ENCODE peak calls at places on chromosomes 16 and 17, in seven cellular contexts. G, K, F, Y, C, S and L are unnamed samples.
A peak's percentile ranks its signal among the peaks of the same experiment; 100 is the strongest.

GRCh38 chr16:16021020-16021419 is 71.6 kb downstream of the ABCC1 start:
- DNase-seq in K (no peak), C (no peak), G (no peak), Y (no peak), S (no peak), F (no peak), L (no peak)

GRCh38 chr16:48231675-48232214 is 12.4 kb upstream of the LONP2 start:
- DNase-seq in Y (peak; percentile 45), K (peak; percentile 61), C (peak; percentile 46), F (peak; percentile 35), S (peak; percentile 49), G (peak; percentile 39), L (no peak)

GRCh38 chr17:72411124-72411563 is 290.3 kb downstream of the SOX9 start:
- DNase-seq in K (no peak), G (no peak), S (no peak), C (no peak), F (no peak), Y (no peak), L (no peak)

GRCh38 chr16:2977440-2977839 is 2.8 kb downstream of the PKMYT1 start:
- DNase-seq in C (no peak), G (no peak), S (no peak), K (no peak), Y (no peak), F (no peak), L (no peak)

GRCh38 chr16:75080205-75081029 is 36.2 kb downstream of the LDHD start:
- DNase-seq in K (no peak), Y (no peak), C (no peak), G (no peak), F (no peak), S (no peak), L (no peak)

GRCh38 chr17:56316604-56317003 is 163.3 kb downstream of the ANKFN1 start:
- DNase-seq in Y (no peak), G (no peak), K (no peak), C (no peak), F (no peak), S (no peak), L (no peak)

GRCh38 chr16:53761967-53762726 is 58.2 kb downstream of the FTO start:
- DNase-seq in Y (no peak), G (no peak), S (peak; percentile 71), K (no peak), C (no peak), F (no peak), L (no peak)

GRCh38 chr17:35313875-35314409 is 59.5 kb downstream of the SLFN11 start:
- DNase-seq in C (no peak), G (no peak), Y (peak; percentile 2), F (no peak), S (no peak), K (no peak), L (no peak)

GRCh38 chr16:814974-815373 is 14.4 kb upstream of the GNG13 start:
- DNase-seq in Y (no peak), G (no peak), F (no peak), S (no peak), C (no peak), K (no peak), L (no peak)

GRCh38 chr17:6603746-6604325 is 36.7 kb downstream of the KIAA0753 start:
- DNase-seq in G (no peak), F (no peak), Y (no peak), C (no peak), K (no peak), S (no peak), L (no peak)

GRCh38 chr16:30724641-30725464 is 23.4 kb upstream of the PHKG2 start:
- DNase-seq in S (no peak), G (no peak), Y (no peak), F (no peak), K (no peak), C (no peak), L (no peak)

GRCh38 chr16:24996731-24997130 is 18.4 kb downstream of the ARHGAP17 start:
- DNase-seq in K (no peak), G (no peak), C (no peak), F (no peak), Y (no peak), S (no peak), L (no peak)

GRCh38 chr17:29833801-29834200 is 96.2 kb downstream of the SSH2 start:
- DNase-seq in F (no peak), G (no peak), S (no peak), C (no peak), K (no peak), Y (no peak), L (no peak)

GRCh38 chr17:27282054-27282501 is 11.8 kb upstream of the WSB1 start:
- DNase-seq in G (no peak), C (no peak), F (no peak), Y (no peak), K (no peak), S (no peak), L (peak; percentile 49)

GRCh38 chr17:11779906-11780305 is 181.6 kb downstream of the DNAH9 start:
- DNase-seq in Y (no peak), G (no peak), F (no peak), S (no peak), C (no peak), K (no peak), L (no peak)

GRCh38 chr16:89325861-89326471 is 108.5 kb downstream of the ZNF778 start:
- DNase-seq in F (no peak), S (no peak), G (no peak), Y (no peak), K (no peak), C (peak; percentile 88), L (no peak)

GRCh38 chr17:45672301-45672700 is 111.8 kb upstream of the CRHR1 start:
- DNase-seq in G (no peak), Y (no peak), S (no peak), C (peak; percentile 12), F (no peak), K (no peak), L (no peak)

DNA sequence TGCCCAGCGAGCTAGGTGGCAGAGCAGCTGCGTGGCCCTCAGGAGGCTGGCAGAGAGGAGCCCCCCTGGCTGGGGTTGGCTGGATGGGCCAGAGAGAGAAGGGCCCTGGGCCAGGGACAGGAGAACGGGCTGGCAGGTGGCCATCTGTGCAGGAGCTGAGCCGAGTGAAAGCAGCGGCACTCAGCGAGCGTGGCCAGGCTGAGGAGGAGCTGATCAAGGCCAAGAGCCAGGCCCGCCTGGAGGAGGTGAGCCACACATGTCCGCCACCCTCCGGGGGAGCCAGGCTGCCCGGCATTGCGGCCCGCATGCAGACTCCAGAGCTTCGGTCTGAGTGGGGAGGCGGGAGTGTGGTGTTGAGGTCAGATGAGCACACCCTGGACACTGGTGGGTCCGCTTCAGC is 2.1 kb upstream of the RAC3 start:
- DNase-seq in G (no peak), Y (no peak), F (no peak), S (no peak), K (no peak), C (no peak), L (no peak)
- TF ChIP-seq YY1 in G (no peak), Y (no peak), F (no peak), S (no peak), K (no peak), C (no peak), L (no peak)

GRCh38 chr17:49390548-49391324 is 23.9 kb downstream of the PHB1 start:
- DNase-seq in K (no peak), S (peak; percentile 46), Y (no peak), G (no peak), C (peak; percentile 73), F (no peak), L (no peak)
- TF ChIP-seq YY1 in K (no peak), S (peak; percentile 75), Y (no peak), G (no peak), C (no peak), F (no peak), L (no peak)

GRCh38 chr17:52027620-52028019 is 130.9 kb downstream of the CA10 start:
- DNase-seq in K (no peak), F (no peak), C (no peak), G (no peak), Y (no peak), S (no peak), L (no peak)

GRCh38 chr17:52027081-52027480 is 131.4 kb downstream of the CA10 start:
- DNase-seq in Y (no peak), K (no peak), G (no peak), F (no peak), C (no peak), S (no peak), L (no peak)

GRCh38 chr17:52026075-52026474 is 132.4 kb downstream of the CA10 start:
- DNase-seq in K (no peak), Y (no peak), G (no peak), S (no peak), F (no peak), C (no peak), L (no peak)

GRCh38 chr17:52025231-52025630 is 133.3 kb downstream of the CA10 start:
- DNase-seq in C (no peak), F (no peak), K (no peak), G (no peak), S (no peak), Y (no peak), L (no peak)

GRCh38 chr17:52024296-52024870 is 134.1 kb downstream of the CA10 start:
- DNase-seq in S (no peak), F (no peak), Y (peak; percentile 6), C (no peak), K (no peak), G (no peak), L (no peak)
- TF ChIP-seq YY1 in S (no peak), F (no peak), Y (no peak), C (no peak), K (no peak), G (no peak), L (no peak)

GRCh38 chr16:22372882-22373661 is 1.3 kb downstream of the CDR2 start:
- DNase-seq in F (no peak), C (no peak), Y (no peak), G (no peak), S (no peak), K (no peak), L (no peak)

GRCh38 chr16:22375117-22375962 is 921 bp upstream of the CDR2 start:
- DNase-seq in C (peak; percentile 17), F (no peak), G (no peak), S (peak; percentile 42), K (no peak), Y (peak; percentile 25), L (no peak)

GRCh38 chr16:22374311-22375116 is at the start of gene CDR2:
- DNase-seq in G (peak; percentile 94), K (peak; percentile 98), F (peak; percentile 91), Y (peak; percentile 99), C (peak; percentile 98), S (peak; percentile 98), L (peak; percentile 81)

GRCh38 chr16:22375963-22376640 is 1.7 kb upstream of the CDR2 start:
- DNase-seq in F (no peak), C (no peak), S (no peak), K (no peak), Y (no peak), G (no peak), L (no peak)

DNA sequence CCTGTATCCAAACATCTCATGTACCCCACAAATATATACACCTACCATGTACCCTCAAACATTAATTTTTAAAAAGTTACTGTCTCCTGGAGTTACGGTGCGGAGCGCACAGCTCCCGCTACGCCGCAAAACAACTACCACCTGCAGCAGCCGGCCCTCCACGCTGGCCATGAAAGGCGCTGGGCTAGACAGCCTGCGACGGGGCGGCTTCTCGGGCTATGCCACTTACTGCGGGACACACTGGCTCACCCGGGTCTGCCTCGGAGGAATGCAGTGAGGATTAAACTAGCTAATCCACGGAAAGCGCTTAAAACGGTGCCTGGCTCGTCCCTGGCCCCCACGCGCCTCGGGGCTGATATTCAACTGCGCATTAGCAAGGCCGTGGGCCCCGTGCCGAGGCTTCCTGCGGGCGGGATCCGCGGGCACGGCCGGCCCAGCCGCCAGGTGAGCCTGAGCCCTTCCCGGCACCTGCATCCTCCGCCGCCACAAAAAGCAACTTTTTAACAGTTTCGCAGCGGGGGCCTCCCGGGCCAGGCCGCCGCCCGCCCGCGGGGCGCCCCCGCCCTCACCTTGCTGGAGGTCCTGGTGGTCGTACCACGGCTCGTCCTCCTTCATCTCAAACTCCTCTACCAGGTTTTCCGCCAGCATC is 633 bp downstream of the CDR2 start:
- DNase-seq in C (peak; percentile 46), S (no peak), K (no peak), F (no peak), G (no peak), Y (peak; percentile 54), L (no peak)
- TF ChIP-seq YY1 in C (no peak), S (no peak), K (no peak), F (no peak), G (no peak), Y (no peak), L (no peak)